ENCODE peak calls at places on chromosomes 4 and X, in seven cellular contexts. One of them, this sample, is unnamed.

GRCh38 chr4:81052119-81053068 is 21.9 kb downstream of the BMP3 start:
- DNase-seq in H1: peak; percentile 44
- DNase-seq in A549: peak; percentile 45
- DNase-seq in NB4: peak; percentile 52
- DNase-seq in K562: peak; percentile 38
- DNase-seq in GM12878: peak; percentile 91
- DNase-seq in HCT116: peak; percentile 59
- DNase-seq in this sample: peak; percentile 52

GRCh38 chrX:35098419-35098818 is 155.8 kb downstream of the FAM47B start:
- DNase-seq in NB4: no peak
- DNase-seq in H1: no peak
- DNase-seq in A549: no peak
- DNase-seq in HCT116: no peak
- DNase-seq in K562: no peak
- DNase-seq in GM12878: no peak
- DNase-seq in this sample: peak; percentile 15

GRCh38 chrX:8692886-8693285 is 39.1 kb downstream of the ANOS1 start:
- DNase-seq in NB4: no peak
- DNase-seq in H1: no peak
- DNase-seq in A549: no peak
- DNase-seq in GM12878: no peak
- DNase-seq in K562: no peak
- DNase-seq in HCT116: no peak
- DNase-seq in this sample: peak; percentile 57

GRCh38 chr4:10063544-10064300 is 42.4 kb upstream of the SLC2A9 start:
- DNase-seq in HCT116: peak; percentile 13
- DNase-seq in NB4: peak; percentile 51
- DNase-seq in K562: no peak
- DNase-seq in GM12878: no peak
- DNase-seq in H1: peak; percentile 71
- DNase-seq in A549: peak; percentile 49
- DNase-seq in this sample: peak; percentile 82

GRCh38 chr4:15655223-15656037 is at the start of gene FBXL5:
- DNase-seq in NB4: peak; percentile 95
- DNase-seq in GM12878: peak; percentile 36
- DNase-seq in A549: peak; percentile 78
- DNase-seq in H1: no peak
- DNase-seq in HCT116: no peak
- DNase-seq in K562: peak; percentile 95
- DNase-seq in this sample: peak; percentile 86

GRCh38 chr4:37008199-37008598 is 236.3 kb upstream of the NWD2 start:
- DNase-seq in H1: no peak
- DNase-seq in A549: peak; percentile 74
- DNase-seq in K562: no peak
- DNase-seq in HCT116: no peak
- DNase-seq in NB4: no peak
- DNase-seq in GM12878: no peak
- DNase-seq in this sample: peak; percentile 92

GRCh38 chr4:149914521-149915115 is 99.0 kb upstream of the IQCM start:
- DNase-seq in H1: no peak
- DNase-seq in GM12878: no peak
- DNase-seq in A549: peak; percentile 57
- DNase-seq in K562: peak; percentile 32
- DNase-seq in NB4: peak; percentile 55
- DNase-seq in HCT116: peak; percentile 52
- DNase-seq in this sample: peak; percentile 65

GRCh38 chr4:84530871-84531270 is 31.8 kb upstream of the NKX6-1 start:
- DNase-seq in HCT116: no peak
- DNase-seq in K562: no peak
- DNase-seq in NB4: no peak
- DNase-seq in A549: peak; percentile 18
- DNase-seq in GM12878: no peak
- DNase-seq in H1: no peak
- DNase-seq in this sample: no peak

GRCh38 chr4:66182651-66183050 is 512.4 kb upstream of the EPHA5 start:
- DNase-seq in HCT116: no peak
- DNase-seq in A549: no peak
- DNase-seq in H1: no peak
- DNase-seq in K562: no peak
- DNase-seq in GM12878: no peak
- DNase-seq in NB4: no peak
- DNase-seq in this sample: no peak

GRCh38 chr4:154822775-154823174 is 41.7 kb downstream of the RBM46 start:
- DNase-seq in K562: no peak
- DNase-seq in H1: no peak
- DNase-seq in HCT116: no peak
- DNase-seq in NB4: no peak
- DNase-seq in A549: no peak
- DNase-seq in GM12878: no peak
- DNase-seq in this sample: no peak

GRCh38 chr4:39698424-39699009 is 581 bp downstream of the UBE2K start:
- DNase-seq in GM12878: no peak
- DNase-seq in A549: no peak
- DNase-seq in HCT116: no peak
- DNase-seq in K562: peak; percentile 65
- DNase-seq in H1: no peak
- DNase-seq in NB4: peak; percentile 72
- DNase-seq in this sample: peak; percentile 64

DNA sequence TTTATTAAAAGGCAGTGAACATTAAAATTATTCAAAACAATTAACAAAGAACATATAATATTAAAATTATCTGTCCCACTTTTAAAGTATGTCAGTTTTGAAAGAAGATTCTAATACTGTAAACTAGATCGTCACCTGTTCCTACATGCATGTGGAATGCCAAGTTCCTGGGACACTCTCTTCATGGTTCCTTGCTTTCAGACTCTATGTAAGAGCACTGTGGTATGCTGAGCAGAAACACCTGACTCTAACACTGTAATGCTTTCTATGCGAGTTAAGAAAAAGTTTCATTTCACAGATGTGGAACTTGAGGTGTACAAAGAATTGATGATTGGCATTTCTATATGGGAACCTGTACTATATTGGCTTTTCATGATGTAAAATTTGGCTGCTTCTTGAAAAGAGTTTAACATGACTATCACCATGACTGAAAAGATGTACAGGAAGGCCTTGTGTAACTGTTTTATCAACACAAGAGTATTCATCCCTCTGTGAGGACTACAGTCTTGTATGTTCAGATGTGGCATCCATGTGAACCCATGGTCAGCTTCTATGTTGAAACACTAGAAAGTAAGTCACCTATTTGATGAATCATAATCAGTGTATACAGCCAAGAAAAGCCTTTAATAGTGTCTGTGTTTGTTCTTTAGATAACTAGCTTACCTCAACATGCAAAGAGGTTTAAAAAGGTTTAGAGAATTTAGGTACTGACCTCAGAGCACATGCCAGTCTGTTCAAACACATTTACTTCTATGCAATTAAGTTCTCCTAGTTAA is 354.5 kb downstream of the ARHGAP24 start:
- DNase-seq in K562: no peak
- DNase-seq in HCT116: no peak
- DNase-seq in GM12878: no peak
- DNase-seq in NB4: no peak
- DNase-seq in A549: no peak
- DNase-seq in H1: no peak
- DNase-seq in this sample: no peak
- TF ChIP-seq MAX in K562: no peak
- TF ChIP-seq MAX in HCT116: no peak
- TF ChIP-seq MAX in GM12878: no peak
- TF ChIP-seq MAX in NB4: no peak
- TF ChIP-seq MAX in A549: no peak
- TF ChIP-seq MAX in H1: no peak
- TF ChIP-seq MAX in this sample: no peak

GRCh38 chrX:140501940-140502468 is 2.9 kb downstream of the SOX3 start:
- DNase-seq in GM12878: no peak
- DNase-seq in NB4: no peak
- DNase-seq in H1: no peak
- DNase-seq in K562: no peak
- DNase-seq in A549: no peak
- DNase-seq in HCT116: no peak
- DNase-seq in this sample: no peak

GRCh38 chrX:140502491-140503229 is 2.2 kb downstream of the SOX3 start:
- DNase-seq in HCT116: no peak
- DNase-seq in NB4: no peak
- DNase-seq in H1: no peak
- DNase-seq in K562: no peak
- DNase-seq in A549: no peak
- DNase-seq in GM12878: no peak
- DNase-seq in this sample: no peak

GRCh38 chrX:140504371-140505324 is at the start of gene SOX3:
- DNase-seq in K562: no peak
- DNase-seq in GM12878: no peak
- DNase-seq in H1: no peak
- DNase-seq in A549: no peak
- DNase-seq in NB4: no peak
- DNase-seq in HCT116: no peak
- DNase-seq in this sample: no peak

GRCh38 chrX:140503230-140503585 is 1.7 kb downstream of the SOX3 start:
- DNase-seq in H1: no peak
- DNase-seq in GM12878: no peak
- DNase-seq in A549: no peak
- DNase-seq in NB4: no peak
- DNase-seq in K562: no peak
- DNase-seq in HCT116: no peak
- DNase-seq in this sample: no peak

GRCh38 chrX:140503714-140504351 is 1.0 kb downstream of the SOX3 start:
- DNase-seq in NB4: no peak
- DNase-seq in H1: no peak
- DNase-seq in GM12878: no peak
- DNase-seq in A549: no peak
- DNase-seq in K562: no peak
- DNase-seq in HCT116: no peak
- DNase-seq in this sample: peak; percentile 8
- H3K4me3 ChIP-seq in NB4: no peak overlapping the region
- H3K4me3 ChIP-seq in H1: peak overlapping the region; percentile 63
- H3K4me3 ChIP-seq in GM12878: no peak overlapping the region
- H3K4me3 ChIP-seq in A549: peak overlapping the region; percentile 37
- H3K4me3 ChIP-seq in K562: no peak overlapping the region
- H3K4me3 ChIP-seq in HCT116: no peak overlapping the region
- H3K4me3 ChIP-seq in this sample: no peak overlapping the region

DNA sequence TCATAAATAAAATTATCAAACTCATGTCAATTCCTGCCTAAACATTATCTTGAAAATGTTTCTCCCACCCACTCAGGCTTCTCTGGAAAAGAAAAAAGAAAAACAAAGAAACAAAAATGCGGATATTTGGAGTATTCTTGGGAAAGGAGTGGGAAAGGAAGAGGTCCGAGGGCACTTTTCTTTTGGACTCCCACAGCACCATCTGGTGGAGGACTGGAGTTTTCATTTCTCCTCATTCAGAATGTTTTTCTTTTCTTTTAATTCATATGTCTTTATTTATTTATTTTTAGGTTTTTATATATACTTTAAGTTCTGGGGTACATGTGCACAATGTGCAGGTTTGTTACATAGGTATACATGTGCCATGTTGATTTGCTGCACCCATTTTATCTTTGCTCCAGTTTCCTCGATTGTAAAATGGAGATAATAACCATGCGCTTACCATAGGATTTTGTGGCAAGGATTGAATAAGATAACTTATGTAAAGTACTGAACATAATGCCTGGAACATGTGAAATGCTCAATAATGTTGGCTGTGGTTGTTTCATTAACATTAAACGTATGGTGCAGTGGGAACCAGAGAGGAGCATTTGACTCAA is 8.0 kb upstream of the KCNE5 start:
- DNase-seq in NB4: peak; percentile 11
- DNase-seq in A549: peak; percentile 20
- DNase-seq in K562: peak; percentile 27
- DNase-seq in H1: no peak
- DNase-seq in GM12878: no peak
- DNase-seq in HCT116: no peak
- DNase-seq in this sample: peak; percentile 28
- TF ChIP-seq MAX in NB4: no peak
- TF ChIP-seq MAX in A549: no peak
- TF ChIP-seq MAX in K562: no peak
- TF ChIP-seq MAX in H1: no peak
- TF ChIP-seq MAX in GM12878: no peak
- TF ChIP-seq MAX in HCT116: no peak
- TF ChIP-seq MAX in this sample: no peak

GRCh38 chrX:129755779-129756650 is 17.2 kb downstream of the XPNPEP2 start:
- DNase-seq in NB4: peak; percentile 64
- DNase-seq in GM12878: no peak
- DNase-seq in K562: peak; percentile 22
- DNase-seq in HCT116: no peak
- DNase-seq in A549: no peak
- DNase-seq in H1: no peak
- DNase-seq in this sample: no peak
- H3K4me3 ChIP-seq in NB4: no peak overlapping the region
- H3K4me3 ChIP-seq in GM12878: no peak overlapping the region
- H3K4me3 ChIP-seq in K562: no peak overlapping the region
- H3K4me3 ChIP-seq in HCT116: no peak overlapping the region
- H3K4me3 ChIP-seq in A549: no peak overlapping the region
- H3K4me3 ChIP-seq in H1: no peak overlapping the region
- H3K4me3 ChIP-seq in this sample: no peak overlapping the region

GRCh38 chr4:8316251-8316771 is 46.8 kb downstream of the HTRA3 start:
- DNase-seq in A549: no peak
- DNase-seq in HCT116: no peak
- DNase-seq in H1: no peak
- DNase-seq in GM12878: no peak
- DNase-seq in K562: no peak
- DNase-seq in NB4: no peak
- DNase-seq in this sample: no peak
- TF ChIP-seq MAX in A549: no peak
- TF ChIP-seq MAX in HCT116: no peak
- TF ChIP-seq MAX in H1: peak; percentile 35
- TF ChIP-seq MAX in GM12878: no peak
- TF ChIP-seq MAX in K562: no peak
- TF ChIP-seq MAX in NB4: no peak
- TF ChIP-seq MAX in this sample: no peak

GRCh38 chr4:8202108-8202507 is 3.0 kb downstream of the SH3TC1 start:
- DNase-seq in NB4: no peak
- DNase-seq in GM12878: no peak
- DNase-seq in K562: no peak
- DNase-seq in A549: no peak
- DNase-seq in H1: no peak
- DNase-seq in HCT116: no peak
- DNase-seq in this sample: no peak
- H3K4me3 ChIP-seq in NB4: no peak overlapping the region
- H3K4me3 ChIP-seq in GM12878: peak overlapping the region; percentile 74
- H3K4me3 ChIP-seq in K562: no peak overlapping the region
- H3K4me3 ChIP-seq in A549: no peak overlapping the region
- H3K4me3 ChIP-seq in H1: no peak overlapping the region
- H3K4me3 ChIP-seq in HCT116: no peak overlapping the region
- H3K4me3 ChIP-seq in this sample: peak overlapping the region; percentile 77

GRCh38 chrX:7164174-7164573 is 16.2 kb upstream of the PUDP start:
- DNase-seq in NB4: peak; percentile 20
- DNase-seq in H1: no peak
- DNase-seq in K562: no peak
- DNase-seq in GM12878: no peak
- DNase-seq in A549: no peak
- DNase-seq in HCT116: no peak
- DNase-seq in this sample: no peak
- TF ChIP-seq MAX in NB4: no peak
- TF ChIP-seq MAX in H1: no peak
- TF ChIP-seq MAX in K562: no peak
- TF ChIP-seq MAX in GM12878: no peak
- TF ChIP-seq MAX in A549: no peak
- TF ChIP-seq MAX in HCT116: no peak
- TF ChIP-seq MAX in this sample: no peak

GRCh38 chr4:20254517-20255250 is 3.0 kb downstream of the SLIT2 start:
- DNase-seq in NB4: no peak
- DNase-seq in K562: no peak
- DNase-seq in H1: no peak
- DNase-seq in A549: no peak
- DNase-seq in GM12878: no peak
- DNase-seq in HCT116: no peak
- DNase-seq in this sample: peak; percentile 57
- H3K4me3 ChIP-seq in NB4: no peak overlapping the region
- H3K4me3 ChIP-seq in K562: no peak overlapping the region
- H3K4me3 ChIP-seq in H1: peak overlapping the region; percentile 69
- H3K4me3 ChIP-seq in A549: no peak overlapping the region
- H3K4me3 ChIP-seq in GM12878: no peak overlapping the region
- H3K4me3 ChIP-seq in HCT116: no peak overlapping the region
- H3K4me3 ChIP-seq in this sample: peak overlapping the region; percentile 79

This sample was measured in endothelial cell of umbilical vein.